ENCODE peak calls at places on chromosomes 13 and 19, in seven cellular contexts. T, V, W, Q, R, F and O are unnamed samples.

GRCh38 chr13:50323440-50324070 is 308.3 kb downstream of the KCNRG start:
- DNase-seq in Q (peak; percentile 19), W (no peak), F (no peak), T (peak; percentile 61), R (no peak), V (peak; percentile 78), O (peak; percentile 70)

GRCh38 chr13:78589206-78589605 is 14.1 kb downstream of the POU4F1 start:
- DNase-seq in R (no peak), W (peak; percentile 82), F (no peak), T (no peak), V (no peak), Q (no peak), O (peak; percentile 44)

GRCh38 chr19:46571495-46571894 is 29.6 kb upstream of the CALM3 start:
- DNase-seq in Q (no peak), T (no peak), V (no peak), F (no peak), R (no peak), W (peak; percentile 70), O (peak; percentile 15)

GRCh38 chr13:74730556-74731331 is 596.5 kb upstream of the KLF12 start:
- DNase-seq in Q (no peak), W (no peak), T (no peak), V (no peak), F (no peak), R (no peak), O (peak; percentile 17)

GRCh38 chr13:25170554-25171107 is 1.5 kb downstream of the AMER2 start:
- DNase-seq in V (no peak), W (peak; percentile 33), Q (no peak), F (no peak), T (no peak), R (no peak), O (peak; percentile 4)

GRCh38 chr13:61052175-61052574 is 363.5 kb downstream of the PCDH20 start:
- DNase-seq in V (no peak), Q (no peak), R (no peak), F (no peak), W (no peak), T (no peak), O (no peak)

GRCh38 chr13:36360863-36361262 is 14.7 kb upstream of the SPART start:
- DNase-seq in F (no peak), R (no peak), W (no peak), Q (no peak), V (no peak), T (no peak), O (no peak)

GRCh38 chr19:55643003-55643732 is at the start of gene ZNF581:
- DNase-seq in T (no peak), Q (peak; percentile 40), F (peak; percentile 85), V (no peak), W (peak; percentile 87), R (peak; percentile 83), O (peak; percentile 83)

GRCh38 chr13:102011539-102011938 is 390.3 kb downstream of the FGF14 start:
- DNase-seq in V (no peak), R (no peak), Q (no peak), T (no peak), W (no peak), F (no peak), O (no peak)

GRCh38 chr13:42981317-42981716 is 10.7 kb downstream of the EPSTI1 start:
- DNase-seq in T (no peak), R (no peak), Q (peak; percentile 69), V (peak; percentile 57), F (no peak), W (no peak), O (peak; percentile 67)

GRCh38 chr19:11887618-11888531 is at the start of gene ZNF69:
- DNase-seq in W (peak; percentile 46), Q (peak; percentile 19), T (no peak), F (peak; percentile 75), R (peak; percentile 90), V (peak; percentile 44), O (peak; percentile 82)

GRCh38 chr13:67013709-67014108 is 216.4 kb downstream of the PCDH9 start:
- DNase-seq in W (no peak), V (no peak), R (no peak), F (no peak), Q (no peak), T (no peak), O (no peak)

GRCh38 chr19:8367327-8368001 is 3.5 kb downstream of the ANGPTL4 start:
- DNase-seq in F (no peak), R (peak; percentile 82), Q (peak; percentile 96), T (peak; percentile 95), V (peak; percentile 97), W (peak; percentile 87), O (peak; percentile 60)

GRCh38 chr19:6217752-6218403 is 61.9 kb downstream of the MLLT1 start:
- DNase-seq in V (no peak), Q (no peak), R (no peak), T (no peak), W (no peak), F (no peak), O (no peak)

GRCh38 chr19:416416-416815 is 7.5 kb upstream of the C2CD4C start:
- DNase-seq in T (no peak), Q (no peak), W (no peak), F (no peak), V (no peak), R (no peak), O (no peak)

GRCh38 chr13:77876176-77876575 is 42.5 kb downstream of the EDNRB start:
- DNase-seq in Q (peak; percentile 79), V (no peak), T (peak; percentile 21), R (no peak), W (no peak), F (no peak), O (no peak)

GRCh38 chr13:73520566-73521290 is 461.9 kb downstream of the KLF5 start:
- DNase-seq in R (no peak), Q (no peak), T (no peak), W (no peak), V (no peak), F (no peak), O (no peak)

GRCh38 chr19:9702186-9702585 is 27.3 kb upstream of the ZNF562 start:
- DNase-seq in W (no peak), F (no peak), T (no peak), Q (no peak), V (no peak), R (no peak), O (no peak)

GRCh38 chr13:109835321-109835720 is 48.9 kb upstream of the IRS2 start:
- DNase-seq in R (no peak), V (no peak), T (no peak), F (no peak), Q (no peak), W (no peak), O (peak; percentile 13)

GRCh38 chr13:80463673-80464352 is 122.9 kb upstream of the SPRY2 start:
- DNase-seq in F (no peak), T (no peak), R (no peak), V (no peak), W (no peak), Q (no peak), O (peak; percentile 43)

GRCh38 chr13:27964741-27965323 is 4.3 kb downstream of the CDX2 start:
- DNase-seq in W (no peak), R (no peak), Q (no peak), T (no peak), F (no peak), V (no peak), O (no peak)

GRCh38 chr13:89115307-89115706 is 1444.1 kb downstream of the SLITRK5 start:
- DNase-seq in V (no peak), W (no peak), R (no peak), F (no peak), T (no peak), Q (no peak), O (no peak)

GRCh38 chr13:113153810-113154748 is 4.4 kb upstream of the PROZ start:
- DNase-seq in Q (peak; percentile 22), R (peak; percentile 83), V (peak; percentile 38), W (peak; percentile 83), F (peak; percentile 73), T (peak; percentile 33), O (peak; percentile 78)

GRCh38 chr13:55229906-55230569 is 1910.7 kb upstream of the PRR20A start:
- DNase-seq in Q (no peak), F (no peak), T (no peak), V (no peak), R (no peak), W (no peak), O (no peak)

GRCh38 chr19:22901431-22902130 is 69.5 kb downstream of the ZNF723 start:
- DNase-seq in Q (no peak), R (no peak), T (no peak), W (no peak), V (no peak), F (no peak), O (no peak)

GRCh38 chr19:36850646-36851442 is at the start of gene ZNF345:
- DNase-seq in V (peak; percentile 84), F (peak; percentile 94), T (peak; percentile 87), R (peak; percentile 87), Q (peak; percentile 77), W (peak; percentile 93), O (peak; percentile 97)

GRCh38 chr19:9917322-9917721 is 19.0 kb downstream of the OLFM2 start:
- DNase-seq in Q (no peak), R (no peak), V (no peak), T (no peak), F (no peak), W (peak; percentile 71), O (peak; percentile 58)

GRCh38 chr19:51491586-51491985 is 10.0 kb downstream of the SIGLEC12 start:
- DNase-seq in R (no peak), Q (no peak), V (no peak), T (no peak), F (no peak), W (no peak), O (no peak)

GRCh38 chr19:4547303-4548237 is 7.7 kb upstream of the LRG1 start:
- DNase-seq in F (peak; percentile 54), Q (no peak), V (no peak), T (no peak), W (peak; percentile 51), R (no peak), O (no peak)

GRCh38 chr19:55526216-55527196 is 10.4 kb downstream of the SBK2 start:
- DNase-seq in W (peak; percentile 22), V (no peak), T (peak; percentile 14), R (no peak), F (no peak), Q (peak; percentile 16), O (peak; percentile 56)

GRCh38 chr13:95779522-95779921 is 102.6 kb downstream of the DNAJC3 start:
- DNase-seq in W (no peak), R (no peak), F (no peak), Q (no peak), V (no peak), T (no peak), O (no peak)

GRCh38 chr19:45717983-45718650 is 12.6 kb downstream of the FBXO46 start:
- DNase-seq in Q (no peak), T (no peak), R (no peak), V (no peak), F (no peak), W (no peak), O (peak; percentile 28)

GRCh38 chr13:102651392-102651791 is 43.5 kb downstream of the METTL21C start:
- DNase-seq in R (no peak), W (no peak), Q (no peak), T (no peak), V (no peak), F (no peak), O (peak; percentile 21)

GRCh38 chr19:3954107-3954506 is 16.8 kb downstream of the DAPK3 start:
- DNase-seq in V (no peak), T (no peak), F (no peak), R (no peak), Q (no peak), W (no peak), O (no peak)

GRCh38 chr13:61954092-61954491 is 538.4 kb upstream of the PCDH20 start:
- DNase-seq in W (no peak), R (no peak), V (no peak), Q (no peak), T (peak; percentile 3), F (no peak), O (peak; percentile 31)

GRCh38 chr19:3556978-3557460 is 367 bp downstream of the MFSD12 start:
- DNase-seq in T (no peak), Q (no peak), F (peak; percentile 74), V (no peak), W (peak; percentile 58), R (no peak), O (peak; percentile 23)